ENCODE peak calls at places on chromosomes 1 and 21, in eight cellular contexts. Q is cardiac fibroblast; A is uterus; I is CD4-positive, CD25-positive, alpha-beta regulatory T cell; F is iPS DF 6.9; W is PC-9; R is endodermal cell; M is AG04449. N is an unnamed sample.

GRCh38 chr1:71350805-71351204 is 270.0 kb upstream of the ZRANB2 start:
- DNase-seq in Q (peak; percentile 72), A (no peak), I (no peak), F (no peak), W (no peak), R (no peak), M (no peak), N (no peak)

GRCh38 chr1:188244681-188245080 is 1415.9 kb downstream of the PLA2G4A start:
- DNase-seq in Q (no peak), A (no peak), I (no peak), F (no peak), W (no peak), R (no peak), M (no peak), N (no peak)

GRCh38 chr1:228459091-228459993 is 27.8 kb upstream of the RNF187 start:
- DNase-seq in Q (peak; percentile 90), A (peak; percentile 41), I (peak; percentile 36), F (no peak), W (no peak), R (peak; percentile 91), M (no peak), N (no peak)

GRCh38 chr1:6102227-6102845 is 56.6 kb downstream of the KCNAB2 start:
- DNase-seq in Q (no peak), A (no peak), I (no peak), F (no peak), W (no peak), R (no peak), M (no peak), N (no peak)

GRCh38 chr1:223715710-223716103 is 3.4 kb downstream of the CAPN2 start:
- DNase-seq in Q (no peak), A (no peak), I (no peak), F (no peak), W (no peak), R (no peak), M (no peak), N (no peak)

GRCh38 chr1:89351622-89352311 is 12.1 kb upstream of the GBP6 start:
- DNase-seq in Q (no peak), A (no peak), I (no peak), F (no peak), W (no peak), R (no peak), M (no peak), N (no peak)

GRCh38 chr21:27268290-27268689 is 301.4 kb upstream of the ADAMTS5 start:
- DNase-seq in Q (peak; percentile 80), A (no peak), I (no peak), F (no peak), W (no peak), R (no peak), M (peak; percentile 56), N (no peak)

GRCh38 chr1:167491586-167492408 is 26.5 kb downstream of the CD247 start:
- DNase-seq in Q (no peak), A (no peak), I (no peak), F (no peak), W (no peak), R (peak; percentile 82), M (no peak), N (no peak)

GRCh38 chr1:50271337-50271736 is 151.9 kb downstream of the DMRTA2 start:
- DNase-seq in Q (no peak), A (no peak), I (no peak), F (no peak), W (no peak), R (no peak), M (no peak), N (no peak)

GRCh38 chr1:65075123-65075976 is 72.7 kb upstream of the AK4 start:
- DNase-seq in Q (peak; percentile 78), A (peak; percentile 40), I (peak; percentile 51), F (peak; percentile 73), W (peak; percentile 45), R (peak; percentile 83), M (no peak), N (peak; percentile 49)

GRCh38 chr1:111570781-111571181 is 48.8 kb upstream of the RAP1A start:
- DNase-seq in Q (peak; percentile 42), A (no peak), I (no peak), F (peak; percentile 11), W (no peak), R (peak; percentile 80), M (no peak), N (no peak)

GRCh38 chr1:64474639-64475038 is 4.7 kb downstream of the CACHD1 start:
- DNase-seq in Q (no peak), A (peak; percentile 23), I (no peak), F (no peak), W (no peak), R (peak; percentile 47), M (no peak), N (peak; percentile 53)

DNA sequence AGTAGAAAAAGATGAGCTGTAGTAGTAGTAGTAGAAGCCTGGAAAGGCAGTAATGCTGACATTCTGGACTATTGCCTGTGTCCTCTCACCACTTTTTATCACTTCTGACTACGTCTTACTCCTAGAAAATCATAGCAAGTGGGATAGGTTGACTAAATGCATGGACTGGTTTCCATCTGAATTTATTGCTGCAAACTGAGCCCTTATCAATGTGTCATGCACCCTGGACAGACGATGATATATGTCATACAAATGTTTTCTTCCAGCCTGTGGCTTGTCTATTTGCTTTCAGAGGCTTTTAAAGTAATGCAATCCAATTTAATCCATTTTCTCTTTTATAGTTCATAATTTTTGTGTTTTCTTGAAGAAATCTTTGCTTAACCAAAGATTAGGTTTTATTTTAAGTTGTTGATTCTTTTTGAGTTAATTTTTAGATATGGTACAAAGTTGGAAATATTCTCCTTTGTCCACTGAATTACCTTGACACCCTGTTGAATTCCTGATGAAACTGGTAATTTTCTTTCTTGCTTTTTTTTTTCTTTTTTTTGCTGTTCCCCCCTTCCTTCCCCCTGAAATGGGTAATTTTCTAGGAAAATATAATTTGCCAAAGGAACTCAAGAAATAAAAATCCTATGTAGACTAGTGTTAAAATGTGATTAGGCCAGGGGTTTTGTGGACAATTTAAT is 47.1 kb downstream of the PHACTR4 start:
- DNase-seq in Q (no peak), A (no peak), I (no peak), F (no peak), W (no peak), R (no peak), M (no peak), N (no peak)
- H3K4me3 ChIP-seq in Q (no peak overlapping the region), A (no peak overlapping the region), I (no peak overlapping the region), F (no peak overlapping the region), W (no peak overlapping the region), R (no peak overlapping the region), M (no peak overlapping the region), N (no peak overlapping the region)

DNA sequence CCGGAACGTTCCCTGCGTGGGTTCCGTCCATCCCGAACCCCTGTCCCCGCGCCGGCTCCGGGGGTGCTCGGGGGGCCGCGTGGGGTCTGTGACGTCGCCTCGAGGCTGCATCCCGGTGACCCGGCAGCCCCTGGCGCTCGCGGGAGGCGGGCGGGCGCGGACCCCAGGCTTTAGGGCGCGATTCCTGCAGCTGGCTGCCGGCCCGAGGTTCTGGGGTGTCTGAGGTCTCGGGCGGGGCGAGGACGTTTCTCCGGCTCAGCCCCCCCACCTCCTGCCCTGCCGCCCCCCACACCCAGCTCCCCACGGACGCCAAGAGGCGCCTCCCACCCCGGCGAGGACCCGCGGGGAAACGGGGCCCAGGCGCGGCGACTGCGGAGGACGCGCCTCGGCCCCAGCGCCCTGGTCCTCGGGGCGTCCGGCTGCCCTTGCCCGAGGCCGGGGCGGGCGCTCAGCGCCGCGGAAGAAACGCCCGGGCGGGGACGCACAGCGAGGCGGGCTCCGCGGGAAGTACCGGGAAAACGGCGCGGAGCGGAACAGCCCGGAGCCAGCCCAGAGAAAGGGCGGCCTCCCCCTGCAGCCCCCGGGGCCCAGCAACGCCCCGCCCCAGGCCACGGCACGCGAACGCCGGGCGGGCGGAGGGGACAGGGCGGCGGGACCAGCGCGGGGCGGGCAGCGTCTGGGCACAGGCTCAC is 1.3 kb upstream of the PCBP3 start:
- DNase-seq in Q (no peak), A (no peak), I (no peak), F (no peak), W (no peak), R (no peak), M (no peak), N (no peak)
- H3K4me3 ChIP-seq in Q (no peak overlapping the region), A (peak overlapping the region; percentile 8), I (no peak overlapping the region), F (peak overlapping the region; percentile 57), W (no peak overlapping the region), R (no peak overlapping the region), M (peak overlapping the region; percentile 38), N (no peak overlapping the region)

GRCh38 chr21:41357546-41357945 is 4.3 kb upstream of the MX2 start:
- DNase-seq in Q (no peak), A (no peak), I (no peak), F (no peak), W (no peak), R (peak; percentile 69), M (no peak), N (no peak)
- H3K4me3 ChIP-seq in Q (no peak overlapping the region), A (no peak overlapping the region), I (no peak overlapping the region), F (no peak overlapping the region), W (no peak overlapping the region), R (no peak overlapping the region), M (no peak overlapping the region), N (no peak overlapping the region)

GRCh38 chr1:205530116-205530515 is 25.6 kb downstream of the CDK18 start:
- DNase-seq in Q (peak; percentile 23), A (no peak), I (no peak), F (no peak), W (no peak), R (no peak), M (no peak), N (no peak)

GRCh38 chr1:205527931-205528330 is 23.5 kb downstream of the CDK18 start:
- DNase-seq in Q (no peak), A (no peak), I (no peak), F (no peak), W (no peak), R (no peak), M (no peak), N (no peak)

GRCh38 chr1:205528446-205528886 is 24.0 kb downstream of the CDK18 start:
- DNase-seq in Q (no peak), A (no peak), I (no peak), F (no peak), W (no peak), R (no peak), M (no peak), N (no peak)

GRCh38 chr1:205531191-205532025 is 26.9 kb downstream of the CDK18 start:
- DNase-seq in Q (no peak), A (no peak), I (no peak), F (no peak), W (no peak), R (no peak), M (no peak), N (no peak)

DNA sequence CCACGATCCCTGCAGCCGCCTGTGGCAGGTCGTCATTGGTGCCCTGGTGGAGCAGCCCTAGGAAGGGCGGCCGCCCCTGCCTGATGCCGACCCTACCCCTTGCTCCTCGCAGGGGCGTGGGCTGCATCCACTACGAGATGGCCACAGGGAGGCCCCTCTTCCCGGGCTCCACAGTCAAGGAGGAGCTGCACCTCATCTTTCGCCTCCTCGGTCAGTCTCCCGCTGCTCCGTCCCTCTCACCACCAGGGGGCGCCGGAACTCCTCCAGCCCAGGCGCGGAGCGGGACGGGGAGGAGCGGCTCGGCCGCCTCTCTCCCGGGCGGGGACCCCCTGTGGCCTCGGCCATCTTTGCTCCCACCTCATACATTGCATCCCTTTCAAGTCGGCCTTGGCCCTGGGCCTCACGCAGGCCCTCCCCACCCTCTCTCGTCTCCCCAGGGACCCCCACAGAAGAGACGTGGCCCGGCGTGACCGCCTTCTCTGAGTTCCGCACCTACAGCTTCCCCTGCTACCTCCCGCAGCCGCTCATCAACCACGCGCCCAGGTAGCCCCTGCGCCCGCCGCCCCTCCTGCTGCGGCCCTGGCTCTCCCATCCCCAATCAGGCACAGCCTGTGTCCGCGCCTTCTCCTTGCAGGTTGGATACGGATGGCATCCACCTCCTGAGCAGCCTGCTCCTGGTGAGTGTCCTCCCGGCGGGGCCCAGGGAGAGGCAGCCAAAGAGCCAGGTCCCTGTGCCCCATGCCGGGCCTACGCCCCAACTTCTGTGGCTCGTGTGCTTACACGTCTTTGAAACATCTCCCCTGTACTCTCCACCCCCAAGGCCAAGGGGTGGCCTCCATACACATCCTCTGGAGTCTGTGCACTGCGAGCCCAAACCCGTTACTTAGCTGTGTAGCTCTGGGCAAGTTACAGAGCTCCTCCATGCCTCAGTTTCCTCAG is 24.7 kb downstream of the CDK18 start:
- DNase-seq in Q (peak; percentile 66), A (peak; percentile 82), I (peak; percentile 62), F (peak; percentile 80), W (peak; percentile 46), R (peak; percentile 98), M (no peak), N (peak; percentile 39)
- H3K4me3 ChIP-seq in Q (peak overlapping the region; percentile 13), A (peak overlapping the region; percentile 24), I (no peak overlapping the region), F (no peak overlapping the region), W (no peak overlapping the region), R (no peak overlapping the region), M (peak overlapping the region; percentile 45), N (peak overlapping the region; percentile 33)

N was measured in gastrocnemius medialis.